ENCODE peak calls at places on chromosomes 5 and 9, in five cellular contexts. H is brain microvascular endothelial cell, B is T-helper 2 cell, C is HepG2, J is DMS153. V is an unnamed sample.

GRCh38 chr5:40853632-40854192 is 12.5 kb downstream of the CARD6 start:
- DNase-seq in H (no peak), B (no peak), C (no peak), J (no peak), V (no peak)

GRCh38 chr9:130390371-130390770 is 54.4 kb upstream of the ASS1 start:
- DNase-seq in H (no peak), B (no peak), C (no peak), J (no peak), V (no peak)

GRCh38 chr5:54553659-54554207 is 36.2 kb downstream of the SNX18 start:
- DNase-seq in H (no peak), B (no peak), C (no peak), J (no peak), V (no peak)

GRCh38 chr5:34657550-34657921 is 1.4 kb downstream of the RAI14 start:
- DNase-seq in H (no peak), B (no peak), C (peak), J (no peak), V (no peak)

GRCh38 chr9:123049589-123050222 is 16.2 kb downstream of the GPR21 start:
- DNase-seq in H (no peak), B (no peak), C (peak), J (no peak), V (peak)

GRCh38 chr5:5342784-5343183 is 79.7 kb upstream of the ICE1 start:
- DNase-seq in H (peak), B (no peak), C (no peak), J (no peak), V (no peak)

GRCh38 chr9:5608298-5609254 is 20.3 kb upstream of the RIC1 start:
- DNase-seq in H (no peak), B (no peak), C (peak), J (no peak), V (peak)

GRCh38 chr9:92671323-92671722 is 1.4 kb upstream of the IPPK start:
- DNase-seq in H (peak), B (no peak), C (peak), J (no peak), V (no peak)

V was measured in small intestine.